ENCODE peak calls at places on chromosomes 11 and 22, in five cellular contexts. E is NCI-H82, J is cardiac muscle cell, N is MV-4-11, D is A549. Q is an unnamed sample.

GRCh38 chr11:20049231-20049630 is 111.0 kb downstream of the DBX1 start:
- DNase-seq in D (no peak), E (no peak), J (peak), N (no peak), Q (no peak)

GRCh38 chr11:133934599-133935550 is 21.9 kb downstream of the IGSF9B start:
- DNase-seq in E (no peak), D (peak), J (peak), N (peak), Q (no peak)

GRCh38 chr11:93685196-93685595 is 23.7 kb downstream of the CEP295 start:
- DNase-seq in N (no peak), E (no peak), J (peak), D (no peak), Q (no peak)

GRCh38 chr11:67071420-67072284 is 15.0 kb downstream of the RHOD start:
- DNase-seq in D (peak), J (peak), E (peak), N (peak), Q (no peak)

GRCh38 chr11:43515090-43515489 is 156.4 kb downstream of the TTC17 start:
- DNase-seq in N (no peak), J (peak), E (peak), D (peak), Q (no peak)

GRCh38 chr22:49827853-49828598 is at the start of gene BRD1:
- DNase-seq in D (peak), J (peak), N (peak), E (peak), Q (no peak)

GRCh38 chr11:45451766-45452440 is 165.8 kb upstream of the SYT13 start:
- DNase-seq in N (no peak), E (no peak), D (no peak), J (peak), Q (no peak)

GRCh38 chr11:121082670-121083069 is 18.4 kb upstream of the TECTA start:
- DNase-seq in J (peak), D (no peak), N (no peak), E (no peak), Q (no peak)

GRCh38 chr11:10072841-10073240 is 221.2 kb downstream of the SBF2 start:
- DNase-seq in E (no peak), N (no peak), D (no peak), J (no peak), Q (no peak)

GRCh38 chr22:28183078-28183870 is 264.2 kb upstream of the PITPNB start:
- DNase-seq in N (no peak), D (no peak), E (peak), J (peak), Q (no peak)

GRCh38 chr11:11163256-11163655 is 189.8 kb downstream of the CSNK2A3 start:
- DNase-seq in E (peak), J (peak), D (peak), N (no peak), Q (no peak)

GRCh38 chr11:130609121-130610035 is 160.9 kb downstream of the ADAMTS15 start:
- DNase-seq in E (peak), J (peak), D (no peak), N (peak), Q (no peak)

GRCh38 chr22:41598081-41598480 is 8.4 kb upstream of the PMM1 start:
- DNase-seq in D (no peak), N (no peak), J (peak), E (no peak), Q (no peak)

Q was measured in Panc1.